ENCODE peak calls at places on chromosomes 2 and 18, in seven cellular contexts. X is spleen, V is gastrocnemius medialis, C is hepatocyte, D is neural progenitor cell, Y is fibroblast of mammary gland, L is astrocyte of the cerebellum. K is an unnamed sample.

GRCh38 chr18:22057908-22058527 is 111.4 kb upstream of the GATA6 start:
- DNase-seq in V (no peak), D (no peak), Y (peak; percentile 4), C (peak; percentile 50), X (no peak), L (no peak), K (peak; percentile 18)

GRCh38 chr18:5066380-5066977 is 130.6 kb downstream of the AKAIN1 start:
- DNase-seq in L (no peak), V (no peak), C (peak; percentile 18), D (peak; percentile 51), X (no peak), Y (no peak), K (no peak)

GRCh38 chr18:44896817-44897216 is 216.1 kb downstream of the SETBP1 start:
- DNase-seq in C (no peak), D (no peak), V (no peak), Y (no peak), L (no peak), X (no peak), K (no peak)

GRCh38 chr2:207113403-207113802 is 52.3 kb downstream of the KLF7 start:
- DNase-seq in X (no peak), C (no peak), V (no peak), L (no peak), Y (no peak), D (peak; percentile 29), K (peak; percentile 31)

GRCh38 chr18:28916436-28916835 is 739.5 kb upstream of the CDH2 start:
- DNase-seq in C (no peak), D (no peak), V (no peak), L (no peak), X (no peak), Y (no peak), K (no peak)

GRCh38 chr18:22457552-22457951 is 39.8 kb upstream of the CTAGE1 start:
- DNase-seq in V (no peak), D (no peak), X (no peak), L (no peak), Y (no peak), C (no peak), K (no peak)

GRCh38 chr2:176755537-176756135 is 457.0 kb upstream of the HNRNPA3 start:
- DNase-seq in D (no peak), C (no peak), V (no peak), L (no peak), Y (no peak), X (no peak), K (no peak)

GRCh38 chr2:159971365-159972122 is 90.9 kb downstream of the PLA2R1 start:
- DNase-seq in X (no peak), Y (no peak), D (no peak), L (no peak), C (no peak), V (no peak), K (no peak)

GRCh38 chr18:12031836-12032235 is 50.5 kb downstream of the IMPA2 start:
- DNase-seq in X (no peak), L (peak; percentile 82), D (no peak), V (peak; percentile 51), C (no peak), Y (peak; percentile 92), K (peak; percentile 94)

GRCh38 chr2:11234309-11234708 is 79.0 kb downstream of the SLC66A3 start:
- DNase-seq in D (no peak), L (no peak), C (no peak), X (no peak), Y (peak; percentile 31), V (no peak), K (peak; percentile 46)

GRCh38 chr2:137706786-137707613 is 257.3 kb upstream of the HNMT start:
- DNase-seq in D (no peak), X (peak; percentile 72), L (no peak), V (no peak), C (no peak), Y (no peak), K (no peak)

GRCh38 chr2:9973691-9974090 is 22.2 kb downstream of the GRHL1 start:
- DNase-seq in C (no peak), L (no peak), D (no peak), V (no peak), Y (no peak), X (no peak), K (no peak)

GRCh38 chr18:21243041-21243431 is 1.0 kb downstream of the GREB1L start:
- DNase-seq in D (peak; percentile 42), L (no peak), C (peak; percentile 29), X (no peak), V (no peak), Y (peak; percentile 21), K (peak; percentile 48)

GRCh38 chr2:177165731-177166711 is 46.6 kb upstream of the HNRNPA3 start:
- DNase-seq in L (no peak), C (peak; percentile 37), D (no peak), Y (peak; percentile 59), X (no peak), V (peak; percentile 42), K (peak; percentile 60)

GRCh38 chr2:152594792-152595191 is 122.5 kb downstream of the PRPF40A start:
- DNase-seq in L (peak; percentile 93), Y (peak; percentile 98), V (peak; percentile 94), X (no peak), C (no peak), D (no peak), K (peak; percentile 41)

GRCh38 chr2:219277703-219278654 is 1.2 kb upstream of the DNAJB2 start:
- DNase-seq in D (peak; percentile 83), X (peak; percentile 94), C (peak; percentile 90), L (peak; percentile 33), V (peak; percentile 79), Y (peak; percentile 80), K (peak; percentile 91)

GRCh38 chr18:36692909-36693308 is 135.9 kb downstream of the TPGS2 start:
- DNase-seq in V (no peak), D (no peak), Y (peak; percentile 73), L (no peak), C (no peak), X (no peak), K (peak; percentile 67)

GRCh38 chr2:217060516-217060915 is 200.7 kb upstream of the TNP1 start:
- DNase-seq in X (no peak), D (no peak), V (no peak), C (no peak), Y (no peak), L (no peak), K (no peak)

GRCh38 chr2:105626391-105626990 is 118.2 kb upstream of the NCK2 start:
- DNase-seq in C (no peak), V (no peak), D (no peak), X (no peak), Y (no peak), L (no peak), K (no peak)

GRCh38 chr2:240891492-240892340 is 4.2 kb downstream of the MAB21L4 start:
- DNase-seq in C (no peak), Y (no peak), X (no peak), D (no peak), L (no peak), V (no peak), K (no peak)

GRCh38 chr2:200065477-200065876 is 110.1 kb downstream of the MAIP1 start:
- DNase-seq in V (no peak), L (no peak), C (no peak), X (no peak), D (no peak), Y (no peak), K (no peak)

GRCh38 chr2:16960579-16960978 is 294.9 kb upstream of the CYRIA start:
- DNase-seq in C (no peak), L (no peak), D (no peak), Y (no peak), V (no peak), X (no peak), K (no peak)

GRCh38 chr2:235605306-235605998 is 111.6 kb downstream of the AGAP1 start:
- DNase-seq in X (no peak), Y (peak; percentile 99), L (peak; percentile 86), V (peak; percentile 78), D (peak; percentile 94), C (peak; percentile 83), K (peak; percentile 100)

GRCh38 chr2:70127920-70128444 is 40.7 kb downstream of the PCBP1 start:
- DNase-seq in D (no peak), L (no peak), V (no peak), X (no peak), C (no peak), Y (no peak), K (no peak)

GRCh38 chr2:70123829-70124117 is 36.5 kb downstream of the PCBP1 start:
- DNase-seq in X (no peak), D (no peak), L (no peak), Y (no peak), V (no peak), C (no peak), K (no peak)

GRCh38 chr2:70123051-70123828 is 36.0 kb downstream of the PCBP1 start:
- DNase-seq in D (peak; percentile 90), X (peak; percentile 77), L (no peak), V (peak; percentile 90), Y (peak; percentile 70), C (peak; percentile 62), K (peak; percentile 67)

GRCh38 chr2:70124983-70125480 is 37.8 kb downstream of the PCBP1 start:
- DNase-seq in X (peak; percentile 93), C (peak; percentile 77), L (no peak), V (peak; percentile 64), Y (peak; percentile 46), D (peak; percentile 81), K (peak; percentile 75)

GRCh38 chr2:70125498-70125898 is 38.2 kb downstream of the PCBP1 start:
- DNase-seq in L (no peak), D (no peak), C (no peak), V (no peak), X (peak; percentile 72), Y (no peak), K (no peak)
- H3K4me3 ChIP-seq in L (peak overlapping the region; percentile 35), D (peak overlapping the region; percentile 71), C (peak overlapping the region; percentile 65), V (peak overlapping the region; percentile 80), X (peak overlapping the region; percentile 47), Y (peak overlapping the region; percentile 56), K (peak overlapping the region; percentile 80)

DNA sequence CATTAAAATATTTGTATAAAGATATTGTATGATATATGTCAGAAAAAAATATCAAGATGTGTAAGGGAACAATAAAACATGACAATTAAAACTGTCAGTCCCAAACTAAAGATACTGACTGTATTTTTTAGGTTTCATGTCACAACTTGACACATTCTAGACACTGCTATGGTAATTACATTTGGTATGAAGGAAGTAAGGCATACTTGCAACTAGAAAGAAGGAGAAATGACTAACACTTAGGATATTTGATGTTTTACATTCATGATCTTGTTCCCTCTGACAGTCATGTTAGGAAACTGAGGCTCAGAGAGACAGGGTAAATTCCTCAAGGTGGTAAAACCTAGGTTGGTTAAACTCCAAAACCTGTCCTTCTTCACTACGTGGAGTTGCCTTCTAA is 68.3 kb downstream of the TMEFF2 start:
- DNase-seq in D (no peak), X (no peak), L (no peak), Y (no peak), C (no peak), V (no peak), K (no peak)
- H3K4me3 ChIP-seq in D (no peak overlapping the region), X (no peak overlapping the region), L (no peak overlapping the region), Y (no peak overlapping the region), C (no peak overlapping the region), V (no peak overlapping the region), K (no peak overlapping the region)

DNA sequence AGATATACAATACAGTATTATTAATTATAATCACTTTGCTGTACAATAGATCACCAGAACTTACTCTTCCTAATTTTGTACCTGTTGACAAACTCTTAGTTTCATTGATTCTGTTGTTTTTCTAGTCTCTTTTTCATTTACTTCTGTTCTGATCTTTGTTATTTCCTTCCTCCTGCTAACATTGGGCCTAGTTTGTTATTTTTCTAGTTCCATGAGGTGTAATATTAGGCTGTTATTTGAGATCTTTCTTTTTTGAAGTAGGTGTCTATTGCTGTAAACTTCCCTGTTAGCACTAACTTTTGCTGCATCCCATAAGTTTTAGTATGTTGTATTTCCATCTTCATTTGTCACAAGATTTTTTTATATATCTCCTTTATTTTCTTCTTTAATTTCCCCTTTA is 55.1 kb downstream of the LIMS1 start:
- DNase-seq in D (no peak), C (no peak), V (no peak), Y (no peak), X (no peak), L (no peak), K (no peak)
- H3K4me3 ChIP-seq in D (no peak overlapping the region), C (no peak overlapping the region), V (no peak overlapping the region), Y (no peak overlapping the region), X (no peak overlapping the region), L (no peak overlapping the region), K (no peak overlapping the region)

GRCh38 chr2:69272803-69273471 is 114.1 kb downstream of the GFPT1 start:
- DNase-seq in L (no peak), D (peak; percentile 22), V (no peak), Y (no peak), X (no peak), C (peak; percentile 20), K (no peak)
- H3K4me3 ChIP-seq in L (no peak overlapping the region), D (no peak overlapping the region), V (no peak overlapping the region), Y (no peak overlapping the region), X (no peak overlapping the region), C (no peak overlapping the region), K (no peak overlapping the region)